ENCODE peak calls at places on chromosomes 5 and 9, in six cellular contexts. R is lower lobe of right lung, O is AG09309, E is left lung, S is brain microvascular endothelial cell, Q is fibroblast of mammary gland. V is an unnamed sample.

GRCh38 chr9:100492952-100493351 is 20.0 kb downstream of the TMEFF1 start:
- DNase-seq in R (no peak), E (no peak), O (peak), S (no peak), Q (peak), V (peak)

GRCh38 chr9:36125062-36125855 is 11.3 kb upstream of the GLIPR2 start:
- DNase-seq in S (no peak), R (no peak), Q (no peak), E (no peak), O (no peak), V (no peak)

GRCh38 chr9:32551491-32552049 is 557 bp upstream of the SMIM27 start:
- DNase-seq in S (peak), R (no peak), O (no peak), E (no peak), Q (peak), V (no peak)

GRCh38 chr5:143129203-143129602 is 274.3 kb downstream of the NR3C1 start:
- DNase-seq in Q (no peak), R (no peak), S (no peak), O (no peak), E (no peak), V (no peak)

GRCh38 chr5:120806132-120806531 is 342.0 kb downstream of the PRR16 start:
- DNase-seq in Q (peak), S (peak), O (peak), R (no peak), E (no peak), V (peak)

GRCh38 chr5:133431326-133431725 is 181.0 kb downstream of the FSTL4 start:
- DNase-seq in Q (no peak), E (no peak), R (no peak), S (no peak), O (no peak), V (no peak)

GRCh38 chr9:109249615-109250014 is 71.2 kb downstream of the EPB41L4B start:
- DNase-seq in R (no peak), E (no peak), S (no peak), Q (no peak), O (no peak), V (no peak)

GRCh38 chr5:141431286-141431685 is 979 bp downstream of the PCDHGA12 start:
- DNase-seq in R (no peak), Q (peak), S (no peak), O (no peak), E (no peak), V (peak)

GRCh38 chr5:150428978-150429377 is 16.3 kb upstream of the CD74 start:
- DNase-seq in R (no peak), E (no peak), O (no peak), S (no peak), Q (no peak), V (no peak)

GRCh38 chr9:75667155-75667554 is 223.3 kb upstream of the PCSK5 start:
- DNase-seq in O (no peak), Q (no peak), R (no peak), S (no peak), E (no peak), V (no peak)

GRCh38 chr9:124871156-124871561 is 9.2 kb downstream of the ARPC5L start:
- DNase-seq in E (no peak), Q (no peak), R (no peak), S (no peak), O (no peak), V (no peak)

GRCh38 chr9:75962186-75963036 is 71.9 kb downstream of the PCSK5 start:
- DNase-seq in R (peak), S (no peak), Q (no peak), E (peak), O (no peak), V (peak)

GRCh38 chr5:6812800-6813731 is 99.8 kb downstream of the TENT4A start:
- DNase-seq in S (no peak), E (no peak), O (peak), Q (peak), R (no peak), V (no peak)

GRCh38 chr5:155616779-155617392 is 603.3 kb downstream of the KIF4B start:
- DNase-seq in S (no peak), E (no peak), O (no peak), R (no peak), Q (peak), V (no peak)

GRCh38 chr5:82164957-82165698 is 113.0 kb downstream of the RPS23 start:
- DNase-seq in O (no peak), Q (peak), E (peak), S (peak), R (no peak), V (peak)

GRCh38 chr5:95988877-95989276 is 27.2 kb upstream of the ELL2 start:
- DNase-seq in Q (no peak), E (no peak), R (no peak), O (no peak), S (no peak), V (no peak)

GRCh38 chr5:142281012-142281374 is 43.8 kb downstream of the SPRY4 start:
- DNase-seq in R (no peak), Q (no peak), O (no peak), S (no peak), E (no peak), V (no peak)

GRCh38 chr9:77440057-77440456 is 208.1 kb downstream of the GNA14 start:
- DNase-seq in Q (peak), S (peak), E (no peak), O (no peak), R (no peak), V (peak)

GRCh38 chr9:84697042-84697441 is 27.5 kb downstream of the NTRK2 start:
- DNase-seq in E (no peak), S (no peak), R (no peak), Q (no peak), O (no peak), V (no peak)

GRCh38 chr5:66324357-66324756 is 180.3 kb downstream of the SREK1 start:
- DNase-seq in S (no peak), O (no peak), E (no peak), Q (no peak), R (no peak), V (no peak)

GRCh38 chr5:87844449-87844848 is 424.2 kb downstream of the TMEM161B start:
- DNase-seq in O (no peak), R (no peak), S (no peak), Q (no peak), E (no peak), V (no peak)
- H3K4me3 ChIP-seq in O (no peak), R (no peak), S (no peak), Q (no peak), E (no peak), V (no peak)

DNA sequence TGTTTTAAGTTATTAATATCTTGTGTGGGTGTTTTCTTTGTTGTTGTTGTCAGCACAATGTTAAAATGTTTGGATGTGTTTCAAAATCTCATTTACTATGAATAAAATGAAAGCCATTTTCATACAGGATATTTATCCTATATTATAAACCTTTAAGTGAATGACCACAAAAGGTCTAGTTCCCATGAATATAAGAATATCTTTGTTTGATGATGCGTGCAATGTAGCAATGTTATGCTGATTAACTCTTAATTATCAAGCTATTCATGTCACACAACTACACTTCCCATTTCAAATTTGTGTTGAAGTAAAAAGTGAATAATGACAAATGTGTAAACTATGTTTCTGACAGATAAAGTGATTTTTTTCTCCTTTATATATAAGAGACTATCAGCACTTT is 59.8 kb downstream of the MEF2C start:
- DNase-seq in R (no peak), S (no peak), Q (no peak), O (no peak), E (no peak), V (no peak)
- H3K4me3 ChIP-seq in R (no peak), S (no peak), Q (no peak), O (no peak), E (no peak), V (no peak)

DNA sequence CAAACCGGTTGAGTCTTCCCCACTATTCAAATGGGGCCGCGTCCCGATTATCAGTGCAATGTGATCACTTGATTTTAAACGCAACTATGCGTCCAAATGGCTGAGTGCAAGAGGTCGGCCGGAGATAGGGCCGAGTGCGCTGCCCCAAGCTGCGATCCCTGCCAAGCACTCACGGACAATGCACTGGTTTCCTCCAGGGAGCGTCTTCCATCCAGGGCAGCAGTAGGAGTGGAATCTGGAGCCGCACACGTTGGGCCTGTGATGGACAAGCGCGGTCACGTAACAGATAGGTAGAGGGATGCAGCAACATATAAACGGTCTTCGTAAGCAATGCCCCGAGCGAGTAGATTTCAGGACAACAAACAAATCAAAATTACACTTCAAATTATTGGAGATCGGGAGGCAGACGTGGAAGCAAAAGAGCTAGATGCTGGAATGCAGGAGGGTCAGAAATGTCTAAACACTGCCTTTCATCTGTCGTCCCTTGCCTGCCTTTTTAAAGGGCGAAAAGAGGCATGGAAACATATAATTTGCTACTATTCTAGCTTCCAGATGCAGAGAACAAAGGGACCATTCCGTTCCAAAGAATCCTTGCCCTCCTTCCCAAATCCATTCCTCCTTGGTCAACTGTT is 1.7 kb downstream of the FBN2 start:
- DNase-seq in O (no peak), Q (no peak), S (peak), E (peak), R (no peak), V (peak)
- H3K4me3 ChIP-seq in O (peak), Q (peak), S (peak), E (peak), R (no peak), V (peak)

GRCh38 chr5:9540791-9541190 is 5.1 kb downstream of the SEMA5A start:
- DNase-seq in Q (no peak), E (no peak), O (peak), S (peak), R (no peak), V (peak)
- H3K4me3 ChIP-seq in Q (no peak), E (no peak), O (peak), S (peak), R (no peak), V (peak)

GRCh38 chr9:113582698-113583200 is 119.2 kb downstream of the RGS3 start:
- DNase-seq in R (no peak), S (no peak), Q (no peak), E (no peak), O (no peak), V (no peak)

GRCh38 chr9:113587471-113588031 is 124.0 kb downstream of the RGS3 start:
- DNase-seq in E (peak), O (no peak), Q (peak), R (peak), S (peak), V (peak)

GRCh38 chr9:113583511-113584470 is 120.3 kb downstream of the RGS3 start:
- DNase-seq in S (no peak), O (no peak), E (peak), R (peak), Q (no peak), V (no peak)

GRCh38 chr9:113585555-113585954 is 122.0 kb downstream of the RGS3 start:
- DNase-seq in Q (no peak), S (no peak), R (no peak), E (no peak), O (no peak), V (no peak)

DNA sequence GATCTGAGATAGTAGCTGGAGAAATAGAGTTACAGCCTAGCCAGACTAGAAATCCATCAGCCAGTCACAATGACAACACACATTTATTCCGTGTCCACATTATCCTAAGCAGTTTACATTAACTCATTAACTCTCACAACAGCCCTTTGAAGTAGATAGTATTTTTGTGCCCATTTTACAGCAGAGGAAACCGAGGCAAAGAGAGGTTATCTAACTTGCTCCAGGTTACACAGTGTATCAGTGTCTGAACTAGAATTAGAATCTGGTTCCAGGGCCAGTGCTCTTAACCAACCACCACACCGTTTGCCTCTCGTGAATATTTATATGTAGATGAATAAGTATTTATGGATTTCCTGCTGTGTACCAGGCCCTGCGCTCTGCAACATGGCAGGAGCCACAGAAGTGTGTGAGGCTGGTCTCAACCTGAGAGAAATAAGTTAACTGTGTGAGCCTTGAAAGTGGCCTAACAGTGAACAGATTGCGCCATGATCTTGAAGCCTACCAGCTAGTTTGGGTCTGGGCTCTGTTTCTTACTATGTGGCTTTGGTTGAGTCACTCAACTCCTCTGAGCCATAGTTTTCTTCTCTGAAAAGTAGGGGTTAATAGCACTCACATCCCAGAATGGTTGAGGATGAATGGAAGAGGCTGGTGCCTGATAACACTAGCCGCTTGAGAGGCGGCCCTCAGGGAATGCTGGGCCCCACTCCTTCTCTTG is 121.4 kb downstream of the RGS3 start:
- DNase-seq in Q (no peak), R (no peak), E (no peak), S (no peak), O (no peak), V (no peak)
- H3K4me3 ChIP-seq in Q (no peak), R (no peak), E (no peak), S (no peak), O (no peak), V (no peak)

GRCh38 chr5:55232985-55233928 is at the start of gene CCNO:
- DNase-seq in R (peak), O (peak), E (peak), S (peak), Q (peak), V (peak)

GRCh38 chr5:55231476-55232193 is 1.8 kb downstream of the CCNO start:
- DNase-seq in R (peak), Q (no peak), O (no peak), S (no peak), E (no peak), V (peak)

GRCh38 chr5:55230086-55230629 is 3.0 kb upstream of the MCIDAS start:
- DNase-seq in Q (no peak), O (no peak), R (no peak), S (no peak), E (no peak), V (no peak)

GRCh38 chr5:55232194-55232984 is 1.0 kb downstream of the CCNO start:
- DNase-seq in O (no peak), Q (peak), E (no peak), R (peak), S (no peak), V (no peak)

DNA sequence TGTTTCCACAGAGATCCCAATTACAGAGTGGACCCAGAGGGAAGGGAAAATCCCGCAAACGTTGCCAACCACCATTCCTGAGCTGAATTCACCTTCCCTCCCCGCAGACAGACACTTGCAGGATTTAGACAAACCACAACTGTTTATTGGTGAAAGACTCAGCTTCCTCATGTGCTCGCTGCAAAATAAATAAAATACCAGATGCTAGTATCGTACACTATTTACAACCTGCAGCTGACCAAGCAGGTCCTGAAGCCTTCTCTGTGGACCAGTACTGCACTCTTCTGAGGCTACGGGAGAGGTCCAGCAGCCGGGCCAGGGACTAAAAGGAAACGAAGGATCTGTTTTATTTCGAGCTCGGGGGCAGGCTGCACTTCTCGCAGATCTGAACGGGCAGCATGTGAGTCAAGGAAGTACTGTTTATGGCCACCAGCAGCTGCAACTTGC is 2.4 kb downstream of the CCNO start:
- DNase-seq in E (no peak), R (peak), O (no peak), Q (no peak), S (no peak), V (no peak)
- H3K4me3 ChIP-seq in E (no peak), R (peak), O (peak), Q (no peak), S (peak), V (no peak)

GRCh38 chr5:175797521-175798038 is 73.8 kb upstream of the CPLX2 start:
- DNase-seq in O (no peak), Q (no peak), R (no peak), S (no peak), E (no peak), V (no peak)
- H3K4me3 ChIP-seq in O (peak), Q (no peak), R (no peak), S (no peak), E (no peak), V (no peak)

GRCh38 chr9:91886433-91887031 is 63.5 kb downstream of the ROR2 start:
- DNase-seq in Q (no peak), R (no peak), E (peak), O (no peak), S (no peak), V (peak)
- H3K4me3 ChIP-seq in Q (no peak), R (no peak), E (no peak), O (no peak), S (no peak), V (no peak)